ENCODE peak calls at places on chromosomes 3 and 15, in eight cellular contexts. One of them, this sample, is unnamed.

GRCh38 chr3:39296197-39297077 is 16.6 kb upstream of the CX3CR1 start:
- DNase-seq in right lobe of liver: no peak
- DNase-seq in aorta: no peak
- DNase-seq in lower lobe of right lung: no peak
- DNase-seq in mammary epithelial cell: no peak
- DNase-seq in GM23248: no peak
- DNase-seq in fibroblast of pulmonary artery: no peak
- DNase-seq in ovary: no peak
- DNase-seq in this sample: no peak

GRCh38 chr15:98649621-98649995 is 1.3 kb downstream of the IGF1R start:
- DNase-seq in right lobe of liver: peak; percentile 70
- DNase-seq in GM23248: peak; percentile 75
- DNase-seq in lower lobe of right lung: peak; percentile 70
- DNase-seq in aorta: peak; percentile 75
- DNase-seq in mammary epithelial cell: no peak
- DNase-seq in ovary: peak; percentile 72
- DNase-seq in fibroblast of pulmonary artery: peak; percentile 36
- DNase-seq in this sample: no peak

GRCh38 chr15:29802411-29802810 is 19.9 kb downstream of the TJP1 start:
- DNase-seq in right lobe of liver: no peak
- DNase-seq in lower lobe of right lung: no peak
- DNase-seq in GM23248: no peak
- DNase-seq in aorta: no peak
- DNase-seq in mammary epithelial cell: no peak
- DNase-seq in fibroblast of pulmonary artery: no peak
- DNase-seq in ovary: no peak
- DNase-seq in this sample: no peak

GRCh38 chr3:46797486-46797885 is 65.8 kb downstream of the MYL3 start:
- DNase-seq in fibroblast of pulmonary artery: no peak
- DNase-seq in mammary epithelial cell: no peak
- DNase-seq in GM23248: no peak
- DNase-seq in lower lobe of right lung: no peak
- DNase-seq in aorta: no peak
- DNase-seq in right lobe of liver: no peak
- DNase-seq in ovary: no peak
- DNase-seq in this sample: no peak

GRCh38 chr3:32454111-32454510 is 48.5 kb downstream of the CMTM6 start:
- DNase-seq in lower lobe of right lung: no peak
- DNase-seq in right lobe of liver: no peak
- DNase-seq in GM23248: no peak
- DNase-seq in ovary: no peak
- DNase-seq in mammary epithelial cell: no peak
- DNase-seq in fibroblast of pulmonary artery: no peak
- DNase-seq in aorta: no peak
- DNase-seq in this sample: no peak

GRCh38 chr3:28069438-28069837 is 172.0 kb upstream of the CMC1 start:
- DNase-seq in ovary: no peak
- DNase-seq in aorta: no peak
- DNase-seq in fibroblast of pulmonary artery: no peak
- DNase-seq in mammary epithelial cell: no peak
- DNase-seq in lower lobe of right lung: no peak
- DNase-seq in right lobe of liver: no peak
- DNase-seq in GM23248: no peak
- DNase-seq in this sample: no peak

GRCh38 chr3:56999547-56999946 is 60.9 kb upstream of the SPATA12 start:
- DNase-seq in right lobe of liver: no peak
- DNase-seq in mammary epithelial cell: no peak
- DNase-seq in GM23248: no peak
- DNase-seq in ovary: no peak
- DNase-seq in aorta: no peak
- DNase-seq in fibroblast of pulmonary artery: no peak
- DNase-seq in lower lobe of right lung: no peak
- DNase-seq in this sample: no peak

GRCh38 chr3:179036626-179037300 is 34.8 kb downstream of the ZMAT3 start:
- DNase-seq in mammary epithelial cell: no peak
- DNase-seq in lower lobe of right lung: no peak
- DNase-seq in aorta: no peak
- DNase-seq in right lobe of liver: no peak
- DNase-seq in ovary: no peak
- DNase-seq in GM23248: peak; percentile 2
- DNase-seq in fibroblast of pulmonary artery: no peak
- DNase-seq in this sample: no peak

GRCh38 chr3:27090265-27091041 is 278.7 kb downstream of the NEK10 start:
- DNase-seq in fibroblast of pulmonary artery: peak; percentile 33
- DNase-seq in aorta: no peak
- DNase-seq in GM23248: peak; percentile 14
- DNase-seq in mammary epithelial cell: no peak
- DNase-seq in lower lobe of right lung: no peak
- DNase-seq in ovary: no peak
- DNase-seq in right lobe of liver: no peak
- DNase-seq in this sample: no peak

GRCh38 chr3:102673271-102674115 is 238.7 kb downstream of the ZPLD1 start:
- DNase-seq in mammary epithelial cell: peak; percentile 25
- DNase-seq in right lobe of liver: peak; percentile 68
- DNase-seq in fibroblast of pulmonary artery: peak; percentile 59
- DNase-seq in GM23248: peak; percentile 58
- DNase-seq in ovary: peak; percentile 74
- DNase-seq in lower lobe of right lung: peak; percentile 59
- DNase-seq in aorta: peak; percentile 63
- DNase-seq in this sample: peak; percentile 68

GRCh38 chr15:71549697-71550096 is 260.7 kb upstream of the NR2E3 start:
- DNase-seq in GM23248: no peak
- DNase-seq in aorta: no peak
- DNase-seq in fibroblast of pulmonary artery: no peak
- DNase-seq in ovary: no peak
- DNase-seq in lower lobe of right lung: no peak
- DNase-seq in mammary epithelial cell: no peak
- DNase-seq in right lobe of liver: no peak
- DNase-seq in this sample: no peak
- H3K4me3 ChIP-seq in GM23248: no peak overlapping the region
- H3K4me3 ChIP-seq in aorta: no peak overlapping the region
- H3K4me3 ChIP-seq in fibroblast of pulmonary artery: no peak overlapping the region
- H3K4me3 ChIP-seq in ovary: no peak overlapping the region
- H3K4me3 ChIP-seq in lower lobe of right lung: no peak overlapping the region
- H3K4me3 ChIP-seq in mammary epithelial cell: no peak overlapping the region
- H3K4me3 ChIP-seq in right lobe of liver: no peak overlapping the region
- H3K4me3 ChIP-seq in this sample: no peak overlapping the region

GRCh38 chr3:23241256-23241655 is 38.1 kb downstream of the UBE2E2 start:
- DNase-seq in ovary: no peak
- DNase-seq in lower lobe of right lung: no peak
- DNase-seq in right lobe of liver: no peak
- DNase-seq in aorta: no peak
- DNase-seq in GM23248: no peak
- DNase-seq in mammary epithelial cell: no peak
- DNase-seq in fibroblast of pulmonary artery: no peak
- DNase-seq in this sample: no peak

GRCh38 chr3:23244642-23245041 is 41.5 kb downstream of the UBE2E2 start:
- DNase-seq in mammary epithelial cell: no peak
- DNase-seq in GM23248: no peak
- DNase-seq in ovary: no peak
- DNase-seq in lower lobe of right lung: no peak
- DNase-seq in right lobe of liver: no peak
- DNase-seq in aorta: no peak
- DNase-seq in fibroblast of pulmonary artery: no peak
- DNase-seq in this sample: no peak

GRCh38 chr3:23240386-23240785 is 37.3 kb downstream of the UBE2E2 start:
- DNase-seq in mammary epithelial cell: no peak
- DNase-seq in right lobe of liver: no peak
- DNase-seq in GM23248: no peak
- DNase-seq in fibroblast of pulmonary artery: no peak
- DNase-seq in lower lobe of right lung: no peak
- DNase-seq in ovary: no peak
- DNase-seq in aorta: no peak
- DNase-seq in this sample: no peak

GRCh38 chr3:23239181-23240068 is 36.3 kb downstream of the UBE2E2 start:
- DNase-seq in GM23248: no peak
- DNase-seq in ovary: no peak
- DNase-seq in aorta: no peak
- DNase-seq in mammary epithelial cell: no peak
- DNase-seq in lower lobe of right lung: no peak
- DNase-seq in fibroblast of pulmonary artery: peak; percentile 11
- DNase-seq in right lobe of liver: no peak
- DNase-seq in this sample: no peak

DNA sequence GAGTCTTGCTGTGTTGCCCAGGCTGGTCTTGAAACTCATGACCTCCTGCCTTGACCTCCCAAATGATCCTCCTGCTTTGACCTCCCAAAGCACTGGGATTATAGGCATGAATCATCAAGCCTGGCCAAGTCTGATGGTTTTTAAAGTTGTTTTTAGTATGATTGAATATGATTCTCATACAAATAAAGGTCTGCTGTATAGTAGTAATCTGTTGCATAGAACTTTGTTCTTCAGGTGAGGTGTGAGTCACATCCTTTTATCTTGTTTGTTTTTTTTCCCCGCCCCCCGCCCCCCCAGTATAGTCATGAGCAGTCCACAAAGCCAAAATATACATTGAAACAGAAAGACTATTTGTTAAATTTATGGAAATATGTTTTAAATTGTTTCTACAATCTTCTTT is 39.0 kb downstream of the UBE2E2 start:
- DNase-seq in right lobe of liver: no peak
- DNase-seq in mammary epithelial cell: peak; percentile 67
- DNase-seq in ovary: no peak
- DNase-seq in fibroblast of pulmonary artery: no peak
- DNase-seq in GM23248: no peak
- DNase-seq in lower lobe of right lung: no peak
- DNase-seq in aorta: no peak
- DNase-seq in this sample: no peak
- H3K4me3 ChIP-seq in right lobe of liver: no peak overlapping the region
- H3K4me3 ChIP-seq in mammary epithelial cell: no peak overlapping the region
- H3K4me3 ChIP-seq in ovary: no peak overlapping the region
- H3K4me3 ChIP-seq in fibroblast of pulmonary artery: no peak overlapping the region
- H3K4me3 ChIP-seq in GM23248: no peak overlapping the region
- H3K4me3 ChIP-seq in lower lobe of right lung: no peak overlapping the region
- H3K4me3 ChIP-seq in aorta: no peak overlapping the region
- H3K4me3 ChIP-seq in this sample: no peak overlapping the region

GRCh38 chr3:42699511-42699971 is 3.1 kb downstream of the HHATL start:
- DNase-seq in GM23248: no peak
- DNase-seq in right lobe of liver: no peak
- DNase-seq in ovary: no peak
- DNase-seq in mammary epithelial cell: no peak
- DNase-seq in lower lobe of right lung: peak; percentile 22
- DNase-seq in aorta: peak; percentile 22
- DNase-seq in fibroblast of pulmonary artery: no peak
- DNase-seq in this sample: no peak

GRCh38 chr3:42697326-42698051 is 5.1 kb downstream of the HHATL start:
- DNase-seq in lower lobe of right lung: peak; percentile 19
- DNase-seq in right lobe of liver: no peak
- DNase-seq in ovary: no peak
- DNase-seq in fibroblast of pulmonary artery: no peak
- DNase-seq in aorta: peak; percentile 32
- DNase-seq in GM23248: no peak
- DNase-seq in mammary epithelial cell: no peak
- DNase-seq in this sample: peak; percentile 42

GRCh38 chr3:42700366-42701288 is 2.0 kb downstream of the HHATL start:
- DNase-seq in lower lobe of right lung: peak; percentile 25
- DNase-seq in right lobe of liver: no peak
- DNase-seq in aorta: peak; percentile 32
- DNase-seq in fibroblast of pulmonary artery: no peak
- DNase-seq in mammary epithelial cell: no peak
- DNase-seq in ovary: no peak
- DNase-seq in GM23248: no peak
- DNase-seq in this sample: peak; percentile 46

GRCh38 chr3:42698216-42698910 is 4.2 kb downstream of the HHATL start:
- DNase-seq in right lobe of liver: no peak
- DNase-seq in mammary epithelial cell: no peak
- DNase-seq in lower lobe of right lung: no peak
- DNase-seq in fibroblast of pulmonary artery: no peak
- DNase-seq in ovary: no peak
- DNase-seq in aorta: no peak
- DNase-seq in GM23248: no peak
- DNase-seq in this sample: peak; percentile 11

GRCh38 chr3:42698911-42699230 is 3.7 kb downstream of the HHATL start:
- DNase-seq in lower lobe of right lung: peak; percentile 52
- DNase-seq in aorta: peak; percentile 35
- DNase-seq in GM23248: no peak
- DNase-seq in mammary epithelial cell: no peak
- DNase-seq in right lobe of liver: no peak
- DNase-seq in fibroblast of pulmonary artery: no peak
- DNase-seq in ovary: no peak
- DNase-seq in this sample: peak; percentile 53
- H3K4me3 ChIP-seq in lower lobe of right lung: no peak overlapping the region
- H3K4me3 ChIP-seq in aorta: no peak overlapping the region
- H3K4me3 ChIP-seq in GM23248: no peak overlapping the region
- H3K4me3 ChIP-seq in mammary epithelial cell: no peak overlapping the region
- H3K4me3 ChIP-seq in right lobe of liver: no peak overlapping the region
- H3K4me3 ChIP-seq in fibroblast of pulmonary artery: no peak overlapping the region
- H3K4me3 ChIP-seq in ovary: no peak overlapping the region
- H3K4me3 ChIP-seq in this sample: no peak overlapping the region

DNA sequence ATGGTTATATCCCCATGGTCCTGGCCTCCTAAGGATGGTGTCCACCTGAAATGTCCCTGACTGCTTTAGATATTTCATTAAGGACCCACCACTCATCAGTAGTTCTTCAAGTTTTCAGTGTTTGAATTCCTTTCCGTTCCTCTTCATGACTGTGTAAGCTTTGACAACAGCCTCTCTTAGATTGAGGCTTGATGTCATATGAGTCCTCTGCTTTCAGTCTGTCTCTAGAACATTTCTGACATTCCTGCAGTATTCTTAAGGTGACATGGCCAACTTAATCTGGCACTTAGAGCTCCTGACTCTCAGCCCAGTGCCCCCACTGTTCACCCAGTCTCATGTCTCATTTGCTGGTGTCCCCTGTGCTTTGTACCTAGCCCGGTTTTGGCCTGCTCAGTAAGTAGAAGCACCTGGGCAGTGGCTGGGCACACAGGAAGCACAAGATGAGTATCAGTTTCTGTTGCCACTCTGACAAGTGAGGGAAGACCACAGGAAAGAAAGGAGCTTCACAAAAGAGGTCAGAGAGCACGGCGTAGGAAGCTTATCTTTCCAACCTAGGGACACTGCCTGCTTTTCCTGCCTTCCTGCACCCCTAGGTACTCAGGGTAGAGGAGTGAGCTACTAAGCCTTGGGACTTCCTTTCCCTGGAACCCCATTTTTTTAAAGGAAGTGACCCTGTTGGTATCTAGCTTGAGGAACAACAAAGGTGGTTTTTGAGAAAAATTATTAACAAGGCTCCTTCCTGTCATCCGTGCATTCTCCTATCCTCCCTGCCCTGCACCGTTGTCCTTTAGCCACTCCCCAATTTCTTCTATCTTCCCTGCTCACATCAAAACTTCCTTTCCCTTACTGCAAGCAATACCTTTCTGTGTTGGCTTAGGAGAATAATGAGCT is 103.1 kb downstream of the KLHL25 start:
- DNase-seq in lower lobe of right lung: no peak
- DNase-seq in ovary: no peak
- DNase-seq in aorta: no peak
- DNase-seq in GM23248: no peak
- DNase-seq in right lobe of liver: no peak
- DNase-seq in mammary epithelial cell: no peak
- DNase-seq in fibroblast of pulmonary artery: no peak
- DNase-seq in this sample: no peak
- H3K4me3 ChIP-seq in lower lobe of right lung: peak overlapping the region; percentile 15
- H3K4me3 ChIP-seq in ovary: no peak overlapping the region
- H3K4me3 ChIP-seq in aorta: no peak overlapping the region
- H3K4me3 ChIP-seq in GM23248: no peak overlapping the region
- H3K4me3 ChIP-seq in right lobe of liver: no peak overlapping the region
- H3K4me3 ChIP-seq in mammary epithelial cell: no peak overlapping the region
- H3K4me3 ChIP-seq in fibroblast of pulmonary artery: no peak overlapping the region
- H3K4me3 ChIP-seq in this sample: no peak overlapping the region

This sample was measured in right atrium auricular region.